ENCODE peak calls at places on chromosomes 1 and 21, in six cellular contexts. A, E, B, U, N and L are unnamed samples.

GRCh38 chr1:43293171-43293570 is 7.6 kb upstream of the TIE1 start:
- DNase-seq in A (no peak), E (no peak), B (no peak), U (no peak), N (no peak), L (no peak)

GRCh38 chr1:12287869-12288268 is 58.0 kb downstream of the VPS13D start:
- DNase-seq in A (no peak), E (no peak), B (no peak), U (no peak), N (no peak), L (no peak)

GRCh38 chr1:9262587-9262986 is 28.0 kb downstream of the H6PD start:
- DNase-seq in A (no peak), E (no peak), B (no peak), U (no peak), N (no peak), L (no peak)

GRCh38 chr21:29144736-29145353 is 14.4 kb downstream of the MAP3K7CL start:
- DNase-seq in A (no peak), E (no peak), B (no peak), U (no peak), N (peak; percentile 61), L (no peak)

GRCh38 chr1:90106271-90106670 is 111.4 kb downstream of the ZNF326 start:
- DNase-seq in A (no peak), E (no peak), B (no peak), U (no peak), N (no peak), L (no peak)

GRCh38 chr1:230861489-230861888 is 6.8 kb downstream of the C1orf198 start:
- DNase-seq in A (no peak), E (no peak), B (no peak), U (no peak), N (no peak), L (no peak)

GRCh38 chr1:197440730-197441129 is 172.7 kb downstream of the CRB1 start:
- DNase-seq in A (no peak), E (no peak), B (peak; percentile 5), U (peak; percentile 74), N (no peak), L (no peak)

GRCh38 chr1:219324629-219325367 is 151.1 kb downstream of the LYPLAL1 start:
- DNase-seq in A (no peak), E (no peak), B (peak; percentile 90), U (peak; percentile 87), N (peak; percentile 98), L (no peak)

GRCh38 chr1:182196897-182197546 is 135.5 kb upstream of the ZNF648 start:
- DNase-seq in A (no peak), E (no peak), B (no peak), U (no peak), N (no peak), L (no peak)

GRCh38 chr1:170261669-170262068 is 115.9 kb downstream of the NTMT2 start:
- DNase-seq in A (no peak), E (no peak), B (no peak), U (no peak), N (peak; percentile 6), L (no peak)

GRCh38 chr21:20875741-20876140 is 122.5 kb upstream of the NCAM2 start:
- DNase-seq in A (no peak), E (no peak), B (no peak), U (no peak), N (no peak), L (no peak)

GRCh38 chr1:27606708-27607238 is 2.8 kb upstream of the AHDC1 start:
- DNase-seq in A (no peak), E (no peak), B (no peak), U (no peak), N (peak; percentile 41), L (no peak)

GRCh38 chr21:36499578-36500471 is 19.9 kb upstream of the CLDN14 start:
- DNase-seq in A (peak; percentile 39), E (no peak), B (peak; percentile 78), U (peak; percentile 57), N (no peak), L (no peak)

GRCh38 chr21:33443174-33443573 is 36.6 kb downstream of the TMEM50B start:
- DNase-seq in A (no peak), E (no peak), B (no peak), U (no peak), N (no peak), L (no peak)

GRCh38 chr1:90616395-90616794 is 100.7 kb downstream of the BARHL2 start:
- DNase-seq in A (no peak), E (peak; percentile 60), B (peak; percentile 5), U (peak; percentile 1), N (no peak), L (no peak)

GRCh38 chr1:11475718-11476117 is 3.2 kb upstream of the DISP3 start:
- DNase-seq in A (no peak), E (no peak), B (no peak), U (no peak), N (no peak), L (no peak)

GRCh38 chr1:8625480-8625879 is 192.0 kb downstream of the RERE start:
- DNase-seq in A (no peak), E (no peak), B (no peak), U (no peak), N (no peak), L (no peak)

GRCh38 chr1:226452981-226453380 is 45.1 kb upstream of the PARP1 start:
- DNase-seq in A (no peak), E (no peak), B (no peak), U (no peak), N (no peak), L (no peak)

GRCh38 chr1:107153033-107153432 is 12.2 kb downstream of the NTNG1 start:
- DNase-seq in A (no peak), E (no peak), B (no peak), U (no peak), N (no peak), L (no peak)

GRCh38 chr1:156844102-156844501 is 14.8 kb downstream of the INSRR start:
- DNase-seq in A (no peak), E (no peak), B (no peak), U (no peak), N (no peak), L (no peak)
- TF ChIP-seq CTCF in A (no peak), E (no peak), B (no peak), U (no peak), N (no peak), L (no peak)

DNA sequence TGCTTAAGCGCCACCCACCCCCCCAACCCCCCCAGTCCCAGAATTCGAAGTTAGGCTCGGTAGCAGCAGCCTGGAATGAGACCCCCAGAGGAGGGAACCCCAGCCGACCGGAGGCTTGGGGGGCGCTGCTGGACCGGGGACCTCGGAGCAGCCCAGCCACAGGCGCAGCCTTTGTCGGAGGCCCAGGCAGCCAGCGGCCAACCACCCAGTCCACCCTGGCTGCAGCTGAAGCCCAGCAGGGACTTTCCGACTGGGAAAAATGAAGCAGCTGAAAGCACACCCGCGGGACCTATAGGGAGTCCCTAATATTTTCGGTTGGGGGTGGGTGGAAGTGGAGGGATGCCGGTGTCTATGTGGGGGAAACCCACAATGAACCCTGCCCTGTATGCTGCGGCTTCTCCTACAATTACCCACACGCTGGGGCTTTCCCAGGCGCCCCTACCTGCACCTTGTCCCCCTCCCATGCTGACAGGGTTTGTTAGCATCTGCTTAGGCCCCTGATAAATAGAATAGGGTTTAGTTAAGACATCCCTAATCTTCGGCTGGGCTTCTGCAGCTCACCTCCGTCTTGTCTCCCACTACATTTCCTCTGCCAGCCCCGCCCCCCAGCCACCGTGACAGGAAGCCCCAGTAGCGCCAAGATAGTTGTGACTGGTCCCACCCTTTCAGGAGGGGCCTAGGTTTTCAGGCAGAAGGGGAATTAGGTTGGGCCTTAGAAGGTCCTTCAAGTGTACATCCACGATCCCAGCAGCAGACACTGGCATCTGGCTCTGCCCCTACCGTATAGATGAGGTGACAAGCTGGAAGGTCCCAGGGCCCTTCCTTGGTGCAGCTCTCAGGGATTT is 838 bp downstream of the CCDC28B start:
- DNase-seq in A (peak; percentile 79), E (peak; percentile 60), B (peak; percentile 42), U (peak; percentile 59), N (peak; percentile 67), L (peak; percentile 63)
- TF ChIP-seq CTCF in A (no peak), E (no peak), B (peak; percentile 38), U (no peak), N (peak; percentile 18), L (no peak)

DNA sequence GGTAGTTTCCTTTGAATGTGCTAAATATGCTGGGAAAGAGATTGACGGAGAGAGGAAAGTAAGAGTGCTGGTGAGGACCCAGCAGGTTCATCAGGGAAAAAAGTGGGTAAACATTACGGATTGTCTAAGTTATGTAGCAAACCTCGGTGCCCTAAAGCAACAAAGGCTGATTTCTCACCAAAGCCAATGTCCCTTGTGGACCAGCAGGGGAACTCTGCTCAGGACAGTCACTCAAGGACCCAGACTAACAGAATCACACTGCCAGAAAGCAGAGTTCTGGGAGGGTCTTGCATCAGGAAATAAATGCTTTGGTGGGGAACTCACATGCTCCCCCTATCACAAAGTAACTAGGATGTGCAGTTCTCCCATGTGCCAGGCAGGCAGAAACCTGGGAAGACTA is 1.7 kb upstream of the IKBKE start:
- DNase-seq in A (no peak), E (no peak), B (no peak), U (no peak), N (no peak), L (no peak)
- TF ChIP-seq CTCF in A (no peak), E (no peak), B (no peak), U (no peak), N (no peak), L (no peak)

GRCh38 chr1:23274134-23274505 is 56.8 kb upstream of the HTR1D start:
- DNase-seq in A (no peak), E (no peak), B (no peak), U (no peak), N (no peak), L (no peak)

GRCh38 chr1:23278717-23279116 is 61.4 kb upstream of the HTR1D start:
- DNase-seq in A (no peak), E (no peak), B (no peak), U (no peak), N (no peak), L (no peak)

GRCh38 chr1:23276531-23276930 is 59.2 kb upstream of the HTR1D start:
- DNase-seq in A (no peak), E (no peak), B (no peak), U (no peak), N (no peak), L (no peak)

DNA sequence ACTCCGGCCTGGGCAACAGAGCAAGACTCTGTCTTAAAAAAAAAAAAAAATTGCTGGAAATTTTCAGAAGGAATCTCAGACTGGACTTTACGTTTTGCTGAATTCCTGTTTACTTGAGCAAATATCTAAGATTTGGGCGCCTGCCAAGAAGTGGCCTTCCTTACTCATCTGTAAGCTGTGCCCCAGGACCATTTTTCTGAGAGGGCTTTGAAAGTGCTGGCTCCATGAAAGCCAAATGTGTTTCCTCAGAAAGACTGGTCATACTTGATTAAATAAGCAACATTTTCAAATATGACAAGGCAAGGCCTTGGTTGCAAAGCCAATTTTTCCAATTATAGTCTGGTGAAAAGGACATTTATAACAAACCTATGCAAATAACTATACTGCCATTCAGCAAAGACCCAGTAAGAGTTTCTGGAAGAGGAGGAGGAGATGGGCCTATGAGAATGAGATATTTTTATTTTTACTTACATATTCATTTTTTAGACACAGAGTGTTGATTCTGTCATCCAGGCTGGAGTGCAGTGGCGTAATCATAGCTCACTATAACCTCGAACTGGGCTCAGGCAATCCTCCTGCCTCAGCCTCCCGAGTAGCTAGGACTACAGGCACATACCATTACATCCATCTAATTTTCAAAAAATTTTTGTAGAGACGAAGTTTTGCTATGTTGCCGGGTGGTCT is 56.3 kb upstream of the HTR1D start:
- DNase-seq in A (no peak), E (no peak), B (peak; percentile 88), U (peak; percentile 83), N (peak; percentile 95), L (no peak)
- TF ChIP-seq CTCF in A (no peak), E (no peak), B (no peak), U (no peak), N (no peak), L (no peak)